ENCODE peak calls at places on chromosomes 11 and 22, in four cellular contexts. One of them, this sample, is unnamed.

GRCh38 chr22:35160268-35160667 is 94.3 kb downstream of the ISX start:
- DNase-seq in neural progenitor cell: no peak
- DNase-seq in fibroblast of lung: no peak
- DNase-seq in osteoblast: peak
- DNase-seq in this sample: no peak

GRCh38 chr11:64372802-64373597 is 14.0 kb downstream of the RPS6KA4 start:
- DNase-seq in neural progenitor cell: no peak
- DNase-seq in fibroblast of lung: no peak
- DNase-seq in osteoblast: peak
- DNase-seq in this sample: no peak

GRCh38 chr11:32434387-32435151 is 770 bp downstream of the WT1 start:
- DNase-seq in neural progenitor cell: peak
- DNase-seq in fibroblast of lung: no peak
- DNase-seq in osteoblast: no peak
- DNase-seq in this sample: no peak

GRCh38 chr22:43670545-43670944 is 141.6 kb downstream of the EFCAB6 start:
- DNase-seq in neural progenitor cell: no peak
- DNase-seq in fibroblast of lung: no peak
- DNase-seq in osteoblast: no peak
- DNase-seq in this sample: no peak

GRCh38 chr22:40743740-40744139 is 64.5 kb downstream of the MCHR1 start:
- DNase-seq in neural progenitor cell: no peak
- DNase-seq in fibroblast of lung: no peak
- DNase-seq in osteoblast: no peak
- DNase-seq in this sample: no peak

GRCh38 chr11:19080579-19080993 is 20.1 kb upstream of the MRGPRX2 start:
- DNase-seq in neural progenitor cell: no peak
- DNase-seq in fibroblast of lung: peak
- DNase-seq in osteoblast: peak
- DNase-seq in this sample: no peak

GRCh38 chr11:64545605-64546004 is 45.4 kb upstream of the SLC22A12 start:
- DNase-seq in neural progenitor cell: no peak
- DNase-seq in fibroblast of lung: peak
- DNase-seq in osteoblast: peak
- DNase-seq in this sample: no peak

GRCh38 chr11:67293090-67293489 is 4.0 kb downstream of the ANKRD13D start:
- DNase-seq in neural progenitor cell: no peak
- DNase-seq in fibroblast of lung: peak
- DNase-seq in osteoblast: peak
- DNase-seq in this sample: no peak

GRCh38 chr11:30917859-30918478 is 331.8 kb upstream of the MPPED2 start:
- DNase-seq in neural progenitor cell: peak
- DNase-seq in fibroblast of lung: peak
- DNase-seq in osteoblast: no peak
- DNase-seq in this sample: no peak

GRCh38 chr11:96330511-96330859 is 12.5 kb downstream of the MAML2 start:
- DNase-seq in neural progenitor cell: no peak
- DNase-seq in fibroblast of lung: no peak
- DNase-seq in osteoblast: no peak
- DNase-seq in this sample: no peak

GRCh38 chr11:115501895-115502589 is 2.2 kb downstream of the CADM1 start:
- DNase-seq in neural progenitor cell: peak
- DNase-seq in fibroblast of lung: peak
- DNase-seq in osteoblast: no peak
- DNase-seq in this sample: no peak

GRCh38 chr22:19325296-19325950 is 33.9 kb upstream of the CLTCL1 start:
- DNase-seq in neural progenitor cell: no peak
- DNase-seq in fibroblast of lung: peak
- DNase-seq in osteoblast: no peak
- DNase-seq in this sample: no peak

GRCh38 chr11:416757-417621 is 2.2 kb upstream of the SIGIRR start:
- DNase-seq in neural progenitor cell: peak
- DNase-seq in fibroblast of lung: no peak
- DNase-seq in osteoblast: peak
- DNase-seq in this sample: peak

GRCh38 chr22:22179858-22180257 is 64.7 kb upstream of the VPREB1 start:
- DNase-seq in neural progenitor cell: no peak
- DNase-seq in fibroblast of lung: no peak
- DNase-seq in osteoblast: no peak
- DNase-seq in this sample: no peak

GRCh38 chr22:43890901-43891331 is 897 bp downstream of the PNPLA5 start:
- DNase-seq in neural progenitor cell: no peak
- DNase-seq in fibroblast of lung: peak
- DNase-seq in osteoblast: peak
- DNase-seq in this sample: no peak

GRCh38 chr11:75520688-75521087 is 5.1 kb downstream of the GDPD5 start:
- DNase-seq in neural progenitor cell: no peak
- DNase-seq in fibroblast of lung: no peak
- DNase-seq in osteoblast: peak
- DNase-seq in this sample: no peak

GRCh38 chr11:134945993-134946392 is 534.0 kb upstream of the B3GAT1 start:
- DNase-seq in neural progenitor cell: no peak
- DNase-seq in fibroblast of lung: no peak
- DNase-seq in osteoblast: no peak
- DNase-seq in this sample: no peak

GRCh38 chr11:102347526-102348331 is 715 bp downstream of the BIRC2 start:
- DNase-seq in neural progenitor cell: peak
- DNase-seq in fibroblast of lung: peak
- DNase-seq in osteoblast: no peak
- DNase-seq in this sample: no peak

GRCh38 chr11:119222308-119222707 is 16.2 kb downstream of the CBL start:
- DNase-seq in neural progenitor cell: no peak
- DNase-seq in fibroblast of lung: peak
- DNase-seq in osteoblast: peak
- DNase-seq in this sample: no peak

GRCh38 chr11:33377100-33377851 is 120.1 kb downstream of the HIPK3 start:
- DNase-seq in neural progenitor cell: peak
- DNase-seq in fibroblast of lung: peak
- DNase-seq in osteoblast: peak
- DNase-seq in this sample: no peak

GRCh38 chr11:86477495-86478155 is 102.9 kb downstream of the CCDC81 start:
- DNase-seq in neural progenitor cell: no peak
- DNase-seq in fibroblast of lung: peak
- DNase-seq in osteoblast: peak
- DNase-seq in this sample: no peak

GRCh38 chr11:15863411-15863810 is 492.9 kb downstream of the SOX6 start:
- DNase-seq in neural progenitor cell: no peak
- DNase-seq in fibroblast of lung: no peak
- DNase-seq in osteoblast: peak
- DNase-seq in this sample: no peak

GRCh38 chr11:120793806-120794479 is 230.0 kb upstream of the TBCEL start:
- DNase-seq in neural progenitor cell: no peak
- DNase-seq in fibroblast of lung: no peak
- DNase-seq in osteoblast: no peak
- DNase-seq in this sample: no peak

GRCh38 chr11:129973809-129974208 is 28.8 kb downstream of the PRDM10 start:
- DNase-seq in neural progenitor cell: peak
- DNase-seq in fibroblast of lung: peak
- DNase-seq in osteoblast: no peak
- DNase-seq in this sample: no peak

GRCh38 chr11:39745401-39745800 is 1714.1 kb downstream of the LRRC4C start:
- DNase-seq in neural progenitor cell: no peak
- DNase-seq in fibroblast of lung: peak
- DNase-seq in osteoblast: no peak
- DNase-seq in this sample: no peak

GRCh38 chr11:57490456-57491248 is 24.9 kb downstream of the SLC43A1 start:
- DNase-seq in neural progenitor cell: no peak
- DNase-seq in fibroblast of lung: no peak
- DNase-seq in osteoblast: peak
- DNase-seq in this sample: no peak

GRCh38 chr11:69212121-69213110 is 56.7 kb downstream of the SMIM38 start:
- DNase-seq in neural progenitor cell: peak
- DNase-seq in fibroblast of lung: no peak
- DNase-seq in osteoblast: peak
- DNase-seq in this sample: peak
- TF ChIP-seq CTCF in neural progenitor cell: peak
- TF ChIP-seq CTCF in fibroblast of lung: peak
- TF ChIP-seq CTCF in osteoblast: peak
- TF ChIP-seq CTCF in this sample: no peak

DNA sequence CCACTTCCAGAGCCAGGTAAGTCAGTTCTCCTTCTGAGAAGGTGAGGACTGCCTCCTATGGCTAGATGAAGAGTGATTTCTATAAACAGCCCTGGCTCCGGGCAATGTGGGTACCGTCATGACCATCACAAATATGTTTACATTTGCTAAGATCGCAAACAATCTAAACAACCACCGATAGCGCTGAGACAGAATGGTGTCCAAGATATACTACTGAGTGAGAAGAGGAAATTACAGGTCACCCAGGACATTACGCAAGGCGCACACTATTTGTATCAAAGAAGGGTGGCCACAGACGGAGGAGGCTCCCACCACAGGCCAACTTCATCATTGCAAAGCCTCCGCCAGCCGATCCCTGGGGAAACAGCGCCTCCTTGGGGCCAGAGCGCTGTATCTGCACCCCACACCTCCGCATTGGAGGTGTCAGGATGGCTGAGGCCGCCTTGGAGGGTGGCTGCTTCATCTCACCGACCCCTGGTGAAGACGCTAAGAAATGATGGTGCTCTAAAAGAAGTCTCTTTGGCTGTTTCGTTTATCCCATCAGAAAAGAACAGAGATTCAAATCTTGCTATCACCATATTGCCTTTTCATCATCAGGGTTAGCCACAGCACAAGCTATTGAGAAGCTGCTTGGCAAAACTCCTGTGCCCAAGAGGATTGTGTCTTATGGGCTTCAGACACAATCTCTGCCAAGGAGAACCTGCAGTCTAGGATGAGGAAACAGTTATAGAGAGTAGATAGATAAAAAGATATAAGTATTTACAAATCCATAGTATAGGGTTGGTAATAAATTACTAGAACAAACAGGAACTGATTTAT is 12.3 kb upstream of the ASRGL1 start:
- DNase-seq in neural progenitor cell: peak
- DNase-seq in fibroblast of lung: no peak
- DNase-seq in osteoblast: no peak
- DNase-seq in this sample: no peak
- TF ChIP-seq CTCF in neural progenitor cell: peak
- TF ChIP-seq CTCF in fibroblast of lung: peak
- TF ChIP-seq CTCF in osteoblast: peak
- TF ChIP-seq CTCF in this sample: no peak

GRCh38 chr11:35511666-35512065 is 13.8 kb downstream of the PAMR1 start:
- DNase-seq in neural progenitor cell: no peak
- DNase-seq in fibroblast of lung: peak
- DNase-seq in osteoblast: peak
- DNase-seq in this sample: no peak

GRCh38 chr11:35507688-35508087 is 17.7 kb downstream of the PAMR1 start:
- DNase-seq in neural progenitor cell: no peak
- DNase-seq in fibroblast of lung: no peak
- DNase-seq in osteoblast: no peak
- DNase-seq in this sample: no peak
- TF ChIP-seq CTCF in neural progenitor cell: no peak
- TF ChIP-seq CTCF in fibroblast of lung: no peak
- TF ChIP-seq CTCF in osteoblast: no peak
- TF ChIP-seq CTCF in this sample: no peak

DNA sequence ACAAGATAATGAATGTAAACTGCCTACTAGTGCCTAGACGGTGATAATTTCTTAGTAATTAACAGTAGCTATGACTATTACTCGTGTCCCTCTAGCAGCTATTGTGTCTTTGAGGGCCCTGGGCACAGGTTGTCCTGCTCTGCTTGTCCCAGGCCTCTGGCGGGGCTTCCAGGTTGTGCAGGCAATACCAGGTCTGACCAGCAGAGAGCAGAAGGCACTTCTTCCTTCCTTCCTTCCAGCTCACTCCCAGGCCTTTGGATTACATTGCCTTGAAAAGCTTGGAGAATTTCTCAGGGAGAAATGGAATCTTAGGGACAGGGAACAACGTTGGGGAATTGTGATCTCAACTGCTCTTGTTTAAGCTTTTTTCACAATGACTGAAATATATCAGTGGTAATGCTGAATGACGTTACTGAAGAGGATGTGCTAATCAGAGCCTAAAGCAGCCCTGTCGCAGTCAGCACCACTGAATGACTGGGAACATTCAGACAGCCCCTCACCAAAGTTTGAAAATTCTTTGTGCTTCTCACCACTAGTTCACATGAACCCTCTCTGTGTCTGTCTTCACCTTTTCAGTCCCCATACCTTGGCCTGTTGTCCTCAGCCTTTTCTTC is 8.4 kb upstream of the CCKBR start:
- DNase-seq in neural progenitor cell: peak
- DNase-seq in fibroblast of lung: peak
- DNase-seq in osteoblast: peak
- DNase-seq in this sample: no peak
- TF ChIP-seq CTCF in neural progenitor cell: peak
- TF ChIP-seq CTCF in fibroblast of lung: peak
- TF ChIP-seq CTCF in osteoblast: peak
- TF ChIP-seq CTCF in this sample: no peak

GRCh38 chr11:74121804-74122203 is 49.0 kb downstream of the C2CD3 start:
- DNase-seq in neural progenitor cell: no peak
- DNase-seq in fibroblast of lung: no peak
- DNase-seq in osteoblast: no peak
- DNase-seq in this sample: no peak

GRCh38 chr11:74123008-74123448 is 47.8 kb downstream of the C2CD3 start:
- DNase-seq in neural progenitor cell: no peak
- DNase-seq in fibroblast of lung: peak
- DNase-seq in osteoblast: peak
- DNase-seq in this sample: no peak
- TF ChIP-seq CTCF in neural progenitor cell: no peak
- TF ChIP-seq CTCF in fibroblast of lung: no peak
- TF ChIP-seq CTCF in osteoblast: peak
- TF ChIP-seq CTCF in this sample: no peak

GRCh38 chr22:29030016-29030617 is 31.5 kb downstream of the C22orf31 start:
- DNase-seq in neural progenitor cell: no peak
- DNase-seq in fibroblast of lung: peak
- DNase-seq in osteoblast: no peak
- DNase-seq in this sample: no peak
- TF ChIP-seq CTCF in neural progenitor cell: no peak
- TF ChIP-seq CTCF in fibroblast of lung: no peak
- TF ChIP-seq CTCF in osteoblast: no peak
- TF ChIP-seq CTCF in this sample: no peak